ENCODE peak calls at places on chromosome 1, in ten cellular contexts. One of them, this sample, is unnamed.

GRCh38 chr1:78036450-78036849 is 9.3 kb upstream of the GIPC2 start:
- DNase-seq in DND-41: no peak
- DNase-seq in sigmoid colon: no peak
- DNase-seq in heart left ventricle: no peak
- DNase-seq in CD8-positive, alpha-beta T cell: no peak
- DNase-seq in IMR-90: no peak
- DNase-seq in AG04450: no peak
- DNase-seq in cardiac fibroblast: no peak
- DNase-seq in astrocyte of the spinal cord: no peak
- DNase-seq in GM12878: no peak
- DNase-seq in this sample: no peak

GRCh38 chr1:216600730-216601426 is 122.4 kb downstream of the ESRRG start:
- DNase-seq in DND-41: no peak
- DNase-seq in sigmoid colon: peak
- DNase-seq in heart left ventricle: peak
- DNase-seq in CD8-positive, alpha-beta T cell: no peak
- DNase-seq in IMR-90: peak
- DNase-seq in AG04450: peak
- DNase-seq in cardiac fibroblast: peak
- DNase-seq in astrocyte of the spinal cord: peak
- DNase-seq in GM12878: no peak
- DNase-seq in this sample: peak

GRCh38 chr1:109733235-109733634 is 7.6 kb downstream of the GSTM3 start:
- DNase-seq in DND-41: no peak
- DNase-seq in sigmoid colon: no peak
- DNase-seq in heart left ventricle: no peak
- DNase-seq in CD8-positive, alpha-beta T cell: no peak
- DNase-seq in IMR-90: no peak
- DNase-seq in AG04450: no peak
- DNase-seq in cardiac fibroblast: no peak
- DNase-seq in astrocyte of the spinal cord: no peak
- DNase-seq in GM12878: no peak
- DNase-seq in this sample: no peak

GRCh38 chr1:230000439-230001184 is 66.4 kb upstream of the GALNT2 start:
- DNase-seq in DND-41: no peak
- DNase-seq in sigmoid colon: peak
- DNase-seq in heart left ventricle: no peak
- DNase-seq in CD8-positive, alpha-beta T cell: no peak
- DNase-seq in IMR-90: no peak
- DNase-seq in AG04450: no peak
- DNase-seq in cardiac fibroblast: no peak
- DNase-seq in astrocyte of the spinal cord: no peak
- DNase-seq in GM12878: no peak
- DNase-seq in this sample: no peak

GRCh38 chr1:203629509-203630082 is 3.0 kb downstream of the ATP2B4 start:
- DNase-seq in DND-41: peak
- DNase-seq in sigmoid colon: peak
- DNase-seq in heart left ventricle: peak
- DNase-seq in CD8-positive, alpha-beta T cell: peak
- DNase-seq in IMR-90: peak
- DNase-seq in AG04450: no peak
- DNase-seq in cardiac fibroblast: peak
- DNase-seq in astrocyte of the spinal cord: peak
- DNase-seq in GM12878: no peak
- DNase-seq in this sample: peak

GRCh38 chr1:209326876-209327275 is 256.6 kb upstream of the CAMK1G start:
- DNase-seq in DND-41: no peak
- DNase-seq in sigmoid colon: no peak
- DNase-seq in heart left ventricle: no peak
- DNase-seq in CD8-positive, alpha-beta T cell: no peak
- DNase-seq in IMR-90: no peak
- DNase-seq in AG04450: no peak
- DNase-seq in cardiac fibroblast: no peak
- DNase-seq in astrocyte of the spinal cord: no peak
- DNase-seq in GM12878: no peak
- DNase-seq in this sample: no peak

GRCh38 chr1:78884685-78885452 is 121.7 kb downstream of the ADGRL4 start:
- DNase-seq in DND-41: no peak
- DNase-seq in sigmoid colon: no peak
- DNase-seq in heart left ventricle: no peak
- DNase-seq in CD8-positive, alpha-beta T cell: no peak
- DNase-seq in IMR-90: peak
- DNase-seq in AG04450: no peak
- DNase-seq in cardiac fibroblast: peak
- DNase-seq in astrocyte of the spinal cord: peak
- DNase-seq in GM12878: no peak
- DNase-seq in this sample: no peak

GRCh38 chr1:61433646-61434045 is 291.3 kb downstream of the TM2D1 start:
- DNase-seq in DND-41: no peak
- DNase-seq in sigmoid colon: no peak
- DNase-seq in heart left ventricle: no peak
- DNase-seq in CD8-positive, alpha-beta T cell: no peak
- DNase-seq in IMR-90: no peak
- DNase-seq in AG04450: no peak
- DNase-seq in cardiac fibroblast: no peak
- DNase-seq in astrocyte of the spinal cord: no peak
- DNase-seq in GM12878: no peak
- DNase-seq in this sample: no peak

GRCh38 chr1:178495158-178495557 is 1.6 kb downstream of the CLEC20A start:
- DNase-seq in DND-41: no peak
- DNase-seq in sigmoid colon: no peak
- DNase-seq in heart left ventricle: no peak
- DNase-seq in CD8-positive, alpha-beta T cell: no peak
- DNase-seq in IMR-90: no peak
- DNase-seq in AG04450: no peak
- DNase-seq in cardiac fibroblast: no peak
- DNase-seq in astrocyte of the spinal cord: no peak
- DNase-seq in GM12878: no peak
- DNase-seq in this sample: no peak

GRCh38 chr1:84892657-84893618 is at the start of gene LPAR3:
- DNase-seq in DND-41: no peak
- DNase-seq in sigmoid colon: no peak
- DNase-seq in heart left ventricle: peak
- DNase-seq in CD8-positive, alpha-beta T cell: no peak
- DNase-seq in IMR-90: no peak
- DNase-seq in AG04450: no peak
- DNase-seq in cardiac fibroblast: peak
- DNase-seq in astrocyte of the spinal cord: no peak
- DNase-seq in GM12878: no peak
- DNase-seq in this sample: no peak

GRCh38 chr1:52551476-52552235 is 1.2 kb downstream of the TUT4 start:
- DNase-seq in DND-41: peak
- DNase-seq in sigmoid colon: no peak
- DNase-seq in heart left ventricle: no peak
- DNase-seq in CD8-positive, alpha-beta T cell: peak
- DNase-seq in IMR-90: peak
- DNase-seq in AG04450: no peak
- DNase-seq in cardiac fibroblast: peak
- DNase-seq in astrocyte of the spinal cord: peak
- DNase-seq in GM12878: no peak
- DNase-seq in this sample: no peak

GRCh38 chr1:174967845-174968705 is 31.7 kb upstream of the CACYBP start:
- DNase-seq in DND-41: no peak
- DNase-seq in sigmoid colon: no peak
- DNase-seq in heart left ventricle: no peak
- DNase-seq in CD8-positive, alpha-beta T cell: no peak
- DNase-seq in IMR-90: no peak
- DNase-seq in AG04450: no peak
- DNase-seq in cardiac fibroblast: no peak
- DNase-seq in astrocyte of the spinal cord: no peak
- DNase-seq in GM12878: no peak
- DNase-seq in this sample: no peak

GRCh38 chr1:205204552-205204951 is 7.0 kb downstream of the DSTYK start:
- DNase-seq in DND-41: no peak
- DNase-seq in sigmoid colon: no peak
- DNase-seq in heart left ventricle: no peak
- DNase-seq in CD8-positive, alpha-beta T cell: no peak
- DNase-seq in IMR-90: peak
- DNase-seq in AG04450: no peak
- DNase-seq in cardiac fibroblast: peak
- DNase-seq in astrocyte of the spinal cord: peak
- DNase-seq in GM12878: no peak
- DNase-seq in this sample: no peak

GRCh38 chr1:205199931-205200299 is 11.6 kb downstream of the DSTYK start:
- DNase-seq in DND-41: no peak
- DNase-seq in sigmoid colon: no peak
- DNase-seq in heart left ventricle: no peak
- DNase-seq in CD8-positive, alpha-beta T cell: no peak
- DNase-seq in IMR-90: no peak
- DNase-seq in AG04450: no peak
- DNase-seq in cardiac fibroblast: no peak
- DNase-seq in astrocyte of the spinal cord: no peak
- DNase-seq in GM12878: no peak
- DNase-seq in this sample: no peak

GRCh38 chr1:205199090-205199930 is 12.2 kb downstream of the DSTYK start:
- DNase-seq in DND-41: no peak
- DNase-seq in sigmoid colon: no peak
- DNase-seq in heart left ventricle: no peak
- DNase-seq in CD8-positive, alpha-beta T cell: no peak
- DNase-seq in IMR-90: peak
- DNase-seq in AG04450: no peak
- DNase-seq in cardiac fibroblast: peak
- DNase-seq in astrocyte of the spinal cord: no peak
- DNase-seq in GM12878: no peak
- DNase-seq in this sample: no peak

GRCh38 chr1:205208805-205209204 is 2.7 kb downstream of the DSTYK start:
- DNase-seq in DND-41: no peak
- DNase-seq in sigmoid colon: no peak
- DNase-seq in heart left ventricle: no peak
- DNase-seq in CD8-positive, alpha-beta T cell: no peak
- DNase-seq in IMR-90: no peak
- DNase-seq in AG04450: no peak
- DNase-seq in cardiac fibroblast: no peak
- DNase-seq in astrocyte of the spinal cord: no peak
- DNase-seq in GM12878: no peak
- DNase-seq in this sample: no peak

GRCh38 chr1:205205055-205205454 is 6.4 kb downstream of the DSTYK start:
- DNase-seq in DND-41: no peak
- DNase-seq in sigmoid colon: no peak
- DNase-seq in heart left ventricle: no peak
- DNase-seq in CD8-positive, alpha-beta T cell: no peak
- DNase-seq in IMR-90: no peak
- DNase-seq in AG04450: no peak
- DNase-seq in cardiac fibroblast: no peak
- DNase-seq in astrocyte of the spinal cord: no peak
- DNase-seq in GM12878: no peak
- DNase-seq in this sample: no peak
- TF ChIP-seq CTCF in DND-41: no peak
- TF ChIP-seq CTCF in sigmoid colon: no peak
- TF ChIP-seq CTCF in heart left ventricle: no peak
- TF ChIP-seq CTCF in CD8-positive, alpha-beta T cell: no peak
- TF ChIP-seq CTCF in IMR-90: no peak
- TF ChIP-seq CTCF in AG04450: no peak
- TF ChIP-seq CTCF in cardiac fibroblast: no peak
- TF ChIP-seq CTCF in astrocyte of the spinal cord: no peak
- TF ChIP-seq CTCF in GM12878: no peak
- TF ChIP-seq CTCF in this sample: no peak

DNA sequence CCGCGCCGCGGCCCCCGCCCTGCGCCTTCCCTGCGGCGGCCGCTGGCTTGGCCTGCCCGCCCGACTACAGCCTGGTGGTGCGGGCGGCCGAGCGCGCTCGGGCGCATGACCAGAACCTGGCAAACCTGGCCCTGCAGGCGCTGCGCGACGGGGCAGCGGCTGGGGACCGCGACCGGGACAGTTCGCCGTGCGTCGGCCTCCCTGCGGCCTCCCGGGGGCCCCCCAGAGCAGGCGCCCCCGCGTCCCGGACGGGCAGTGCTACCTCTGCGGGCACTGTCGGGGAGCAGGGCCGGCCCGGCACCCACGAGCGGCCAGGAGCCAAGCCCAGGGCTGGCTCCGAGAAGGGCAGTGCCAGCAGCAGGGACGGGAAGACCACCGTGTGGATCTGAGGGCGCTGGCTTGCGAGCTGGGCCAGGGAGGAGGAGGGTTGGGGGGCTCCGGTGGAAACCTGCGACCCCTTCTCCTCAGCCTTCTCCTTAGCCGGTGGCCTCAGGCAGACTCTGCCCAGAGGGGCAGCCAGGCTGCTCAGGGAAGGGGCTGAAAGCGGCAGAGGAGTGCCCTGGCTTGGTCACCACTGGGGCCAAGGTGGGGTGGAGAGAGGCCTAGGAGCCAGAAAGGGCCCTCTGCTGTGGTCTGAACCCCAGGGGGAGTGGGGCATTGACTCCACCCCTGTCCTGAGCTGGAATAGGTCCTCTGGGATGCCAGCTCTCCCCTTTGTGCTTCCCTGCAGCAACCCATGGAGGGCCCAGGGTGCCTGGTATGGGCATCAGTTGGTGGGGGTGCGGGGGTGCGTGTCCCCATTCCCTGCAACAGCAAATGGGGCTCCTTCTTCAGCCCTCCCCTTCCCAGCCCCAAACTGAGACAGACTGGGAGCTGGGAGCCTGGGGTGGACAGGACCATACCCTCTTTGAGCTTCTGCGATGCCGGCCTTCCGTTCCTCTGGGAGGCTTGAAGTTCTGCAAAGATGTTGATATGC is 6.6 kb upstream of the IBA57 start:
- DNase-seq in DND-41: no peak
- DNase-seq in sigmoid colon: no peak
- DNase-seq in heart left ventricle: peak
- DNase-seq in CD8-positive, alpha-beta T cell: no peak
- DNase-seq in IMR-90: no peak
- DNase-seq in AG04450: no peak
- DNase-seq in cardiac fibroblast: no peak
- DNase-seq in astrocyte of the spinal cord: no peak
- DNase-seq in GM12878: no peak
- DNase-seq in this sample: no peak
- H3K4me3 ChIP-seq in DND-41: no peak
- H3K4me3 ChIP-seq in sigmoid colon: no peak
- H3K4me3 ChIP-seq in heart left ventricle: no peak
- H3K4me3 ChIP-seq in CD8-positive, alpha-beta T cell: no peak
- H3K4me3 ChIP-seq in IMR-90: no peak
- H3K4me3 ChIP-seq in AG04450: no peak
- H3K4me3 ChIP-seq in cardiac fibroblast: no peak
- H3K4me3 ChIP-seq in astrocyte of the spinal cord: no peak
- H3K4me3 ChIP-seq in GM12878: no peak
- H3K4me3 ChIP-seq in this sample: no peak

DNA sequence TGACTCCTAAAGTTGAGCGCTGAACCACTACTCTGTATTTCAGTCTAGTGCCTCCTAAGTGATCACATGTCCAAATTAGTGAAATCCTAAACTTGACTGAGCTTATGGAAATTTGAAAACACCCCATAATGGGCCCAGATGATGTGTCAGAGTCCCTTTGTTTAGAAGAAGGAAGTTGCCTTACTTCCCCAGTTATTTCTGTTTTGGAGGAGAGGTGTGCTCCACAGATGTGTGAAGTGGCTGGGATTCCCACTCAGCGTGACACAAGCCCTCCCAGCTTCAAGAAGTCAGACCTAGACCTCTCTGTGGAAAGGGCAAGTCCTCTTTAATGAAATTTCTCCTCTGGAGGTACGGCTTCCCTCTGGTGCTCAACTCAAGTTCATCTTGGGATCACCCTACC is 188.8 kb downstream of the TTLL7 start:
- DNase-seq in DND-41: no peak
- DNase-seq in sigmoid colon: no peak
- DNase-seq in heart left ventricle: no peak
- DNase-seq in CD8-positive, alpha-beta T cell: no peak
- DNase-seq in IMR-90: no peak
- DNase-seq in AG04450: no peak
- DNase-seq in cardiac fibroblast: no peak
- DNase-seq in astrocyte of the spinal cord: no peak
- DNase-seq in GM12878: no peak
- DNase-seq in this sample: no peak
- TF ChIP-seq CTCF in DND-41: no peak
- TF ChIP-seq CTCF in sigmoid colon: no peak
- TF ChIP-seq CTCF in heart left ventricle: no peak
- TF ChIP-seq CTCF in CD8-positive, alpha-beta T cell: no peak
- TF ChIP-seq CTCF in IMR-90: no peak
- TF ChIP-seq CTCF in AG04450: no peak
- TF ChIP-seq CTCF in cardiac fibroblast: no peak
- TF ChIP-seq CTCF in astrocyte of the spinal cord: no peak
- TF ChIP-seq CTCF in GM12878: no peak
- TF ChIP-seq CTCF in this sample: no peak

GRCh38 chr1:116128669-116129068 is 17.5 kb downstream of the MAB21L3 start:
- DNase-seq in DND-41: no peak
- DNase-seq in sigmoid colon: no peak
- DNase-seq in heart left ventricle: no peak
- DNase-seq in CD8-positive, alpha-beta T cell: peak
- DNase-seq in IMR-90: no peak
- DNase-seq in AG04450: no peak
- DNase-seq in cardiac fibroblast: no peak
- DNase-seq in astrocyte of the spinal cord: no peak
- DNase-seq in GM12878: no peak
- DNase-seq in this sample: no peak
- H3K4me3 ChIP-seq in DND-41: no peak
- H3K4me3 ChIP-seq in sigmoid colon: no peak
- H3K4me3 ChIP-seq in heart left ventricle: no peak
- H3K4me3 ChIP-seq in CD8-positive, alpha-beta T cell: no peak
- H3K4me3 ChIP-seq in IMR-90: no peak
- H3K4me3 ChIP-seq in AG04450: no peak
- H3K4me3 ChIP-seq in cardiac fibroblast: no peak
- H3K4me3 ChIP-seq in astrocyte of the spinal cord: no peak
- H3K4me3 ChIP-seq in GM12878: no peak
- H3K4me3 ChIP-seq in this sample: no peak